ENCODE peak calls at places on chromosomes 1 and 21, in four cellular contexts. O is colonic mucosa, L is adrenal gland, P is heart left ventricle. Y is an unnamed sample.

GRCh38 chr1:185696419-185697150 is 37.6 kb upstream of the HMCN1 start:
- DNase-seq in O (no peak), L (no peak), P (no peak), Y (no peak)

GRCh38 chr1:34582356-34582755 is 172.5 kb upstream of the GJB5 start:
- DNase-seq in O (no peak), L (no peak), P (no peak), Y (no peak)

GRCh38 chr21:28261291-28261690 is 731.4 kb downstream of the LTN1 start:
- DNase-seq in O (no peak), L (no peak), P (no peak), Y (no peak)

GRCh38 chr1:152036316-152037216 is at the start of gene S100A11:
- DNase-seq in O (peak; percentile 95), L (peak; percentile 88), P (peak; percentile 94), Y (peak; percentile 54)

GRCh38 chr1:32828341-32828740 is 10.9 kb downstream of the S100PBP start:
- DNase-seq in O (no peak), L (no peak), P (no peak), Y (no peak)

GRCh38 chr1:244599937-244600350 is 53.0 kb upstream of the DESI2 start:
- DNase-seq in O (no peak), L (peak; percentile 68), P (no peak), Y (peak; percentile 49)

GRCh38 chr21:27734146-27734545 is 767.3 kb upstream of the ADAMTS5 start:
- DNase-seq in O (no peak), L (no peak), P (no peak), Y (no peak)

GRCh38 chr1:152189657-152190442 is 30.8 kb upstream of the RPTN start:
- DNase-seq in O (peak; percentile 54), L (peak; percentile 71), P (peak; percentile 57), Y (peak; percentile 73)

GRCh38 chr21:45976666-45977335 is 4.8 kb upstream of the COL6A1 start:
- DNase-seq in O (no peak), L (no peak), P (no peak), Y (no peak)

GRCh38 chr1:212670301-212670700 is 29.3 kb downstream of the BATF3 start:
- DNase-seq in O (no peak), L (no peak), P (no peak), Y (no peak)

GRCh38 chr1:209863766-209864485 is 36.2 kb downstream of the UTP25 start:
- DNase-seq in O (no peak), L (no peak), P (no peak), Y (no peak)

GRCh38 chr21:46604975-46605758 is at the start of gene S100B:
- DNase-seq in O (no peak), L (no peak), P (no peak), Y (no peak)

GRCh38 chr1:230145505-230145899 is 78.5 kb downstream of the GALNT2 start:
- DNase-seq in O (no peak), L (no peak), P (no peak), Y (no peak)

DNA sequence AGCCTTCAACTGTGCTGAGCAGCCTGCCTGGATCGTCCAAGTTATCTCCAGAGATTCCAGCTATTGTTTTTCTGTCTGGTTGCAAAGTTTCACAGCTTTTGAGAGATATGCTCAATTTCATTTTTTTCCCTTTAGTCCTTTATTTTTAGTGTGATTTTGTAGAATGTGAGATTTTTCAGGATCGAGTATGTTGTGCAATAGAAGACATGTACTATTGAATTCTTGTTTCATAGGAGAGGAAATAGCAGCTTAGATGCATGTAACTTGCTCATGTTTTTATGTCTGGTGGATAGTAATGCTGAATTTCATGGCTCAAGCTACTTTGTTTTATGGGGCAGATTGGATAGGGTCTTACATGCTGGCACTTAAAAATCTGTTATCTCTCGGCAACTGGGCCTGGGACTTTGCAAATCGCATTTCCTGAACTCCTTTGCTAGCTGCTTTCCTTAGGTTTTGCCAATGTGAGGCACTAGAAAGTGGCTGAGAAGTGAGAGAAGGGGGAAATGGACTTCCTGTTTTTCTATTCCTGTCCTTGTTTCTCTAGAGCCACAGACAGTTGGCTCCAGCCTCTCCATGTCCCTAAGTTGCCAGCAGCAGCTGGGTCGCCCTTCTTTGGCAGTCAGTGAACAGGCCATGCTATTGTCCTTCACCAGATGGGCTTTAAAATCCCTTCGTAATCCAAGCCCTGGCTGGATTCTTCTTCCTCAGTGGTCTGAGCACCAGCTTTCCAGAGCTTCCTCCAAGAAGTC is 101.4 kb upstream of the PDE4B start:
- DNase-seq in O (no peak), L (no peak), P (no peak), Y (no peak)
- H3K27ac ChIP-seq in O (no peak overlapping the region), L (no peak overlapping the region), P (peak overlapping the region; percentile 39), Y (no peak overlapping the region)

DNA sequence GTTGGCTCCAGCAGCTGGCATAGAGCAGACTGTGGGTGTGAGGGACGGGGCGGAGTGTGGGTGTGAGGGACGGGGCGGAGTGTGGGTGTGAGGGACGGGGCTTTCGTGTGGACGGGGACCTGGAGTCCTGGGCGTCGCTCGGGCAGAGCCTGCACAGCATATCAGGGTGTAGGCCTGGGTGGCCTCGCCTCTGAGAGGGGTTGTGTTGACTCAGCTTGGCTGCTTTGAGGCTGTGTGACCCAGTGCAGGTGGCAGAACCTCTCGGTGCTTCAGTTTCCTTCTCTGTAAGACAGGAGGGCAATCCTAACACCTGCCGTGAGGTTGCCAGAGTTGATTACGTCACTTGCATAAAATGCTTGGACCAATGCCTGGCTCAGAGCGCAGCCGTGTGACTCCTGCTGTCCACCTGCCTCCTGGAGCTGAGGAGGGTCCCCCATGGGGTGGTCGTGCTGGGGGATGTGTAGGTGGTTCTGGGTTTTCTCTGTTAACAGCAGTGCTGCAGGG is 15.3 kb downstream of the PDXK start:
- DNase-seq in O (peak; percentile 81), L (no peak), P (no peak), Y (no peak)
- H3K27ac ChIP-seq in O (peak overlapping the region; percentile 84), L (no peak overlapping the region), P (no peak overlapping the region), Y (no peak overlapping the region)

GRCh38 chr1:5502310-5503194 is 489.7 kb downstream of the NPHP4 start:
- DNase-seq in O (no peak), L (no peak), P (no peak), Y (no peak)
- H3K27ac ChIP-seq in O (no peak overlapping the region), L (no peak overlapping the region), P (no peak overlapping the region), Y (no peak overlapping the region)

DNA sequence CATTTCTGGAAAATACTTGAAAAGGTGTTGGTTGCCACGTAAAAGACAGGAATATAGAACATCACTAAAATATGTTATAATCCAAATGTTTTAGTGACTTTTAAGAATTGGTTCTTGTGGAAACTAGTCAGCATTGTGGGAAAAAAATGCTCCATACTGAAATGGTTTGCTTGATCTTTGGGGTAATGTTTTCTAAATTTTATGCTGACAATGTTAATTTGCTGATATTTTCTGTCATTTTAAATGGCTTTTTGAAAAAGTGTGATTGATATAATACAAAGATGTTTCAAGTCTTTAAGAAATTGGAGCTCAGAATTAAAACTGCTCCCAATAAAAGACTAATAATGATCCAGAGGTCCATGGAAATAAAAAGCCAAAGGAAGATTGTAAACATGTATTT is 610.9 kb downstream of the ADGRL2 start:
- DNase-seq in O (no peak), L (no peak), P (no peak), Y (no peak)
- H3K27ac ChIP-seq in O (no peak overlapping the region), L (no peak overlapping the region), P (no peak overlapping the region), Y (no peak overlapping the region)

GRCh38 chr1:101284622-101285218 is 47.9 kb downstream of the S1PR1 start:
- DNase-seq in O (no peak), L (no peak), P (no peak), Y (no peak)
- H3K27ac ChIP-seq in O (no peak overlapping the region), L (no peak overlapping the region), P (no peak overlapping the region), Y (peak overlapping the region; percentile 66)

GRCh38 chr21:44051462-44051941 is 39.4 kb downstream of the TRAPPC10 start:
- DNase-seq in O (no peak), L (peak; percentile 69), P (peak; percentile 70), Y (no peak)

GRCh38 chr21:44052830-44053226 is 40.7 kb downstream of the TRAPPC10 start:
- DNase-seq in O (no peak), L (no peak), P (no peak), Y (no peak)

GRCh38 chr21:44053567-44053966 is 41.5 kb downstream of the TRAPPC10 start:
- DNase-seq in O (no peak), L (no peak), P (no peak), Y (no peak)

GRCh38 chr21:44050276-44050675 is 38.2 kb downstream of the TRAPPC10 start:
- DNase-seq in O (no peak), L (no peak), P (no peak), Y (no peak)

GRCh38 chr21:44052071-44052829 is 40.1 kb downstream of the TRAPPC10 start:
- DNase-seq in O (no peak), L (no peak), P (no peak), Y (no peak)
- H3K27ac ChIP-seq in O (peak overlapping the region; percentile 36), L (peak overlapping the region; percentile 58), P (peak overlapping the region; percentile 70), Y (no peak overlapping the region)

GRCh38 chr1:207315435-207315834 is 6.0 kb upstream of the CD55 start:
- DNase-seq in O (no peak), L (no peak), P (no peak), Y (no peak)

GRCh38 chr1:207317561-207317960 is 3.9 kb upstream of the CD55 start:
- DNase-seq in O (no peak), L (no peak), P (no peak), Y (no peak)

GRCh38 chr1:207316622-207317510 is 4.6 kb upstream of the CD55 start:
- DNase-seq in O (peak; percentile 55), L (no peak), P (no peak), Y (no peak)

GRCh38 chr1:207314836-207315235 is 6.6 kb upstream of the CD55 start:
- DNase-seq in O (no peak), L (no peak), P (no peak), Y (no peak)

GRCh38 chr1:207316141-207316540 is 5.3 kb upstream of the CD55 start:
- DNase-seq in O (no peak), L (no peak), P (no peak), Y (no peak)
- H3K27ac ChIP-seq in O (no peak overlapping the region), L (no peak overlapping the region), P (no peak overlapping the region), Y (no peak overlapping the region)

GRCh38 chr21:41369915-41370839 is 8.3 kb downstream of the MX2 start:
- DNase-seq in O (no peak), L (no peak), P (no peak), Y (peak; percentile 53)
- H3K27ac ChIP-seq in O (no peak overlapping the region), L (no peak overlapping the region), P (peak overlapping the region; percentile 77), Y (peak overlapping the region; percentile 69)

DNA sequence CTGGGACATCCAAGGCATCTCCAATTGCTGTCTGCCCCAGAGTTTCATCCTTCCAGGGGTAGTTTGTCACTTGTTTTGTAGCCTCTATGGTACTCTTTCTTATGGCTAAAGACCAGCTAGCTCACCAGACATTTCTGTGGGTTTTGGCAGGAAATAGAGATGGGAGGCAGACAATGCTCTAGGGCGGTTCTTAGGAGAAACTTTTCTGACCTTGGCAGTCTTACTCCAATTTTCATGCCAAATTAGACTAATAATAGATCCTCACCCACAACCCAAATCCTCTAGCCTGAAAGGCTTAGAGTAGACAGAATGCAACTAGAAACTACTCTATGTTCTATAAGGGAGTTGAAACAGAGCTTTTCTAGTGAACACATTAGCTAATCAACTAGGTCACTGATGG is 69.8 kb downstream of the LRIG2 start:
- DNase-seq in O (no peak), L (no peak), P (no peak), Y (no peak)
- H3K27ac ChIP-seq in O (no peak overlapping the region), L (no peak overlapping the region), P (peak overlapping the region; percentile 15), Y (no peak overlapping the region)

Y was measured in CD4-positive, alpha-beta memory T cell.